ENCODE peak calls at places on chromosome 4, in five cellular contexts. B is activated B cell treated with CpG ODN at 0.5 μM for 24 hours, X is cardiac muscle cell, R is H9, C is GM12865. G is an unnamed sample.

GRCh38 chr4:44662623-44663006 is 11.2 kb upstream of the YIPF7 start:
- DNase-seq in B (no peak), C (peak; percentile 29), X (no peak), R (no peak), G (no peak)

GRCh38 chr4:168218663-168219062 is 99.9 kb downstream of the DDX60 start:
- DNase-seq in X (no peak), R (no peak), B (no peak), C (no peak), G (no peak)

GRCh38 chr4:16667464-16667863 is 231.0 kb downstream of the LDB2 start:
- DNase-seq in C (no peak), X (no peak), B (no peak), R (no peak), G (no peak)

GRCh38 chr4:98444371-98444770 is 183.2 kb downstream of the RAP1GDS1 start:
- DNase-seq in R (no peak), X (no peak), C (no peak), B (no peak), G (no peak)

GRCh38 chr4:99921174-99921573 is 25.2 kb downstream of the DNAJB14 start:
- DNase-seq in C (no peak), R (no peak), B (no peak), X (no peak), G (no peak)

GRCh38 chr4:6695660-6696581 is 2.2 kb downstream of the S100P start:
- DNase-seq in B (no peak), C (peak; percentile 35), X (no peak), R (no peak), G (no peak)

GRCh38 chr4:55122235-55122634 is 3.2 kb downstream of the KDR start:
- DNase-seq in X (no peak), R (no peak), B (no peak), C (no peak), G (no peak)

GRCh38 chr4:137253949-137254348 is 278.3 kb downstream of the PCDH18 start:
- DNase-seq in C (no peak), B (no peak), X (no peak), R (no peak), G (no peak)

GRCh38 chr4:113604955-113605354 is 156.6 kb downstream of the CAMK2D start:
- DNase-seq in R (no peak), B (no peak), C (no peak), X (no peak), G (no peak)

GRCh38 chr4:86664959-86665358 is 70.8 kb downstream of the PTPN13 start:
- DNase-seq in B (no peak), X (no peak), R (no peak), C (peak; percentile 34), G (no peak)

GRCh38 chr4:5773271-5773555 is 62.2 kb downstream of the EVC start:
- DNase-seq in X (no peak), R (peak; percentile 32), C (no peak), B (no peak), G (no peak)

GRCh38 chr4:168805341-168805740 is 204.7 kb downstream of the CBR4 start:
- DNase-seq in R (no peak), B (no peak), C (no peak), X (no peak), G (no peak)

GRCh38 chr4:55440786-55441185 is 45.0 kb downstream of the TMEM165 start:
- DNase-seq in C (peak; percentile 31), X (no peak), B (no peak), R (no peak), G (no peak)

GRCh38 chr4:81724925-81725329 is 253.2 kb upstream of the RASGEF1B start:
- DNase-seq in C (peak; percentile 20), X (no peak), R (no peak), B (peak; percentile 18), G (no peak)

GRCh38 chr4:186845137-186845842 is 121.6 kb upstream of the FAT1 start:
- DNase-seq in B (no peak), R (no peak), X (no peak), C (no peak), G (no peak)

GRCh38 chr4:41957634-41958033 is 22.4 kb downstream of the TMEM33 start:
- DNase-seq in C (peak; percentile 55), R (no peak), B (no peak), X (peak; percentile 56), G (peak; percentile 45)

GRCh38 chr4:107034091-107034698 is 1.9 kb downstream of the DKK2 start:
- DNase-seq in B (no peak), X (peak; percentile 68), R (peak; percentile 75), C (no peak), G (no peak)

GRCh38 chr4:2939383-2940243 is 23.6 kb downstream of the NOP14 start:
- DNase-seq in R (no peak), C (peak; percentile 29), X (no peak), B (no peak), G (no peak)

GRCh38 chr4:40283968-40284367 is 51.2 kb upstream of the CHRNA9 start:
- DNase-seq in B (no peak), C (peak; percentile 46), X (no peak), R (no peak), G (no peak)

GRCh38 chr4:84582988-84583870 is at the start of gene CDS1:
- DNase-seq in B (no peak), X (peak; percentile 71), R (peak; percentile 59), C (peak; percentile 15), G (peak; percentile 26)

GRCh38 chr4:57233391-57233790 is 123.2 kb upstream of the IGFBP7 start:
- DNase-seq in B (no peak), R (no peak), C (no peak), X (no peak), G (no peak)

GRCh38 chr4:1985287-1985686 is 23.5 kb downstream of the NELFA start:
- DNase-seq in C (no peak), X (no peak), R (no peak), B (no peak), G (peak; percentile 8)

GRCh38 chr4:70515342-70516245 is 2.8 kb upstream of the AMTN start:
- DNase-seq in X (no peak), C (no peak), B (no peak), R (no peak), G (no peak)

GRCh38 chr4:21802406-21802805 is 146.2 kb downstream of the KCNIP4 start:
- DNase-seq in X (no peak), B (no peak), C (no peak), R (no peak), G (no peak)

GRCh38 chr4:70703695-70704332 is 15.5 kb downstream of the UTP3 start:
- DNase-seq in X (no peak), C (no peak), B (no peak), R (no peak), G (peak; percentile 20)

GRCh38 chr4:138039010-138039409 is 203.1 kb downstream of the SLC7A11 start:
- DNase-seq in C (no peak), B (no peak), X (no peak), R (no peak), G (no peak)

DNA sequence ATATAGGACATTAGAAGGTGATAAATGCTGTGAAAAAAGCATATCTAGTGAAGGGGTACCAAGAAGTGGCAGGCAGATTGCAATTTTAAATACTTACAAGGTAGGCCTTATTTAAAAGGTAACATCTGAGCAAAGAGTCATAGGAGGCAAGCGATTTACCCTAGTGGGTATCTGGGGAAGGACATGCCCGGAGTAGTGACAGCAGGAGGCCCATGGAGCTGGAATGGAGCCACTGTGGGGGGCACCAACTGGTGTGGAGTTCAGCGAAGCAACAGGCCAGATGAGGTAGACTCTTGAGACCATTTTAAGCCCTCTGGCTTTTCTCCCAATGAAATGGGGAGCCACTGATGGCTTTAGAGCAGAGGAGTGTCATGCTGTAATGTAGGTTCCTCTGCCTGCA is 37.3 kb downstream of the SEC24D start:
- DNase-seq in C (no peak), R (peak; percentile 43), B (no peak), X (no peak), G (no peak)
- TF ChIP-seq CTCF in C (no peak), R (peak; percentile 58), B (no peak), X (no peak), G (no peak)

DNA sequence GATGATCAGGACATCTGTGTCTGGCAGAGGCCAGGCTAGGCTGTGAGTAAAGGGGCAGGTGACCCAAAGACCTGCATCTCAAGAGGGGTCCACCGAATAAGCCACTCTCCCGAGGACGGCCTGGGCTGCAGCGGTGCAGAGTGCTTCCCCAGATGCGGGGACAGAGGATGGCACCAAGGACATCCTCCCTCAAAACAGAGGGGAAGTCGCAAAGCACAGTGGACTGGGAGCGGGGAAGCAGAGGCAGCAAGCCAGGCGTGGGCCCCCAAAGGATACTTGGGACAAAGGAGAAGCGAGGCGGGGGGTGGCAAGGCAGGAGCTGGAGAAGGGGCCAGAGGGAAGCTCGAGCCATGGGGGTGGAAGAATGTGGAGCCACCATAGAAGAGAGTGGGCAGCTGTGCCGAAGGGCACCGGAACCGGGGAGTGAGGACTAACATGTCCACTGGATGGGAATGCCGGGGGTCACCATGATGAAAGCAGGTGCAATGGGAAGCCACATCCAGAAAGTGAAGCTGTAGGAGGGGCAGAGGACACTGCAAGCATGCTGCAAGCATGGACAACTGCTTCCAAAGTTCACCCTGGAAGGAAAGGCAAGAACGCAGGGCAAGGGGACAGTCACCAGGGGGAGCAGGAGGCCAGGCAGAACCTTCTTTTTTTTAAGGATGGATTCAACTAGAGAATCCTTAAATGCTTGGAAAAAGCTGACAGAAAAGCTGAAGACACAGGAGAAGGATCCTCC is 169.6 kb downstream of the AFAP1 start:
- DNase-seq in B (no peak), R (no peak), C (peak; percentile 35), X (peak; percentile 46), G (peak; percentile 67)
- TF ChIP-seq CTCF in B (no peak), R (peak; percentile 74), C (peak; percentile 60), X (peak; percentile 53), G (peak; percentile 74)

GRCh38 chr4:8237256-8237989 is 32.1 kb upstream of the HTRA3 start:
- DNase-seq in R (no peak), B (no peak), C (no peak), X (no peak), G (no peak)

GRCh38 chr4:8238061-8238511 is 31.5 kb upstream of the HTRA3 start:
- DNase-seq in R (no peak), C (peak; percentile 31), X (no peak), B (peak; percentile 42), G (no peak)

GRCh38 chr4:8239226-8239625 is 30.3 kb upstream of the HTRA3 start:
- DNase-seq in R (no peak), C (no peak), X (no peak), B (no peak), G (no peak)

GRCh38 chr4:8239661-8240060 is 29.9 kb upstream of the HTRA3 start:
- DNase-seq in R (no peak), X (no peak), B (no peak), C (no peak), G (no peak)

GRCh38 chr4:8238515-8239053 is 31.0 kb upstream of the HTRA3 start:
- DNase-seq in C (no peak), X (peak; percentile 68), R (peak; percentile 82), B (no peak), G (peak; percentile 63)
- TF ChIP-seq CTCF in C (peak; percentile 15), X (peak; percentile 43), R (peak; percentile 82), B (no peak), G (peak; percentile 38)

GRCh38 chr4:150625033-150625432 is 43.1 kb downstream of the MAB21L2 start:
- DNase-seq in C (no peak), X (peak; percentile 5), B (no peak), R (no peak), G (no peak)
- TF ChIP-seq CTCF in C (no peak), X (no peak), B (no peak), R (no peak), G (no peak)

GRCh38 chr4:4507923-4508322 is 33.9 kb downstream of the STX18 start:
- DNase-seq in C (peak; percentile 45), R (no peak), X (no peak), B (no peak), G (peak; percentile 20)
- TF ChIP-seq CTCF in C (peak; percentile 22), R (peak; percentile 71), X (peak; percentile 56), B (no peak), G (peak; percentile 52)